ENCODE peak calls at places on chromosomes 11 and 22, in four cellular contexts. G is gastrocnemius medialis, Z is adipocyte, R is HL-60. A is an unnamed sample.

GRCh38 chr22:29524440-29525191 is 28.9 kb downstream of the THOC5 start:
- DNase-seq in R (no peak), Z (peak), G (no peak), A (peak)

GRCh38 chr22:23259916-23260644 is 79.8 kb downstream of the BCR start:
- DNase-seq in R (no peak), Z (no peak), G (no peak), A (no peak)

GRCh38 chr11:46345131-46345597 is 2.1 kb upstream of the DGKZ start:
- DNase-seq in G (no peak), Z (no peak), R (peak), A (no peak)

GRCh38 chr11:116605543-116605942 is 167.2 kb downstream of the BUD13 start:
- DNase-seq in G (no peak), Z (peak), R (peak), A (peak)

GRCh38 chr22:48799227-48799970 is 1028.3 kb downstream of the BRD1 start:
- DNase-seq in G (no peak), R (no peak), Z (no peak), A (no peak)

GRCh38 chr11:27464155-27464759 is 8.3 kb downstream of the LGR4 start:
- DNase-seq in Z (peak), R (no peak), G (no peak), A (peak)

GRCh38 chr11:11978792-11979486 is 29.5 kb downstream of the DKK3 start:
- DNase-seq in G (peak), R (no peak), Z (peak), A (peak)

GRCh38 chr11:107691003-107691402 is 20.9 kb downstream of the SLN start:
- DNase-seq in Z (peak), G (no peak), R (no peak), A (peak)

GRCh38 chr22:47788461-47788860 is 1026.0 kb downstream of the TBC1D22A start:
- DNase-seq in Z (no peak), R (no peak), G (no peak), A (no peak)

DNA sequence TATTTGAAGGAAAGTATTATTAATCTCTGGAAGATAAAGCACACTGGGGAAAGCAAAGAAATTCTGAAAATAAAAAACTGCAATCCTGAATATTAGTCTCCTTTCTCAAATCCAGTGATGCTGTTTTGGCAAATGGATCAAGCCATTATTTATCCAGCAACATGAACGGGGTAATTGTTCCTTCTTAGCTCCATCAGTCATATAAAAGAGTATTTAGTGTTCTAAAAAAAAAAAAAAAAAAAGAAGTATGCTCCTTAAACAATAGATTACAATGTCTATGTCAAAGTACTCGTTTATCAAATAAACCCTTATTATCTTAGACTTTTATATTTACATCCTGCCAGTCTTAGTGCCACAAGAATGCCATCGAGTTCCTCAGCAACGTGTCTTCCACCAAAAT is 1.3 kb downstream of the RDX start:
- DNase-seq in Z (no peak), R (no peak), G (no peak), A (no peak)
- H3K4me3 ChIP-seq in Z (peak), R (peak), G (peak), A (peak)

DNA sequence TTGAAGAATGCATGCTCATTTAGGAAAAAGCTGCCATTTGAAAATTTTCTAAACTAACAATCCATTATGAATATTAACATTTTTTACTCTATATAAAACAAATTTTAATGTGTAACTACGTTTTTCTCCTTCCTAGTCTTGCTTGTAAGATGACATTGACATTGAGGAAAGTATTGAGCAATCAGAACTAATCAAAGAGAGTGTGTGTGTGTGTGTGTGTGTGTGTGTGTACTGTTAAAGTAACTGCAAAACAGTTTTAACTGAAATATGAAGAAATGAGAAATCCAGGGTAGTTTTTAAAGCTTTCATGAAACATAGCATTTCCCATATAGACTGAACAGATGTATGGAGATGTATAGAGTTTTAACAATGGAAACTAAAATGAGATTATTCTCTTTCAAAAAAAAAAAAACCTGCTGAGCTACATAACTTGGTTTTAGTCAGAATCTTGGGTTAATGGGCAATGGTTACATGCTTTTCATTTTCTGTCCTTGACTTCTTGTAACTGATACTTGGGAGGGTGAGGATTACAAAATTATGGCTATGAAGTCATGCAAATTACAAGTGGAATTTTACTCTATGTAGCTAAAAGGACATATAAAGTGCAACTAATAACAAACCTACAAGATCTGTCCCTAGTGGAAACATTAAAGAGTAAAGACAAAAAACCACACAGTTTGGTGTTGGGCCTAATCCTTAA is 2.0 kb downstream of the PDGFD start:
- DNase-seq in R (no peak), Z (peak), G (no peak), A (peak)
- H3K4me3 ChIP-seq in R (no peak), Z (peak), G (no peak), A (peak)

DNA sequence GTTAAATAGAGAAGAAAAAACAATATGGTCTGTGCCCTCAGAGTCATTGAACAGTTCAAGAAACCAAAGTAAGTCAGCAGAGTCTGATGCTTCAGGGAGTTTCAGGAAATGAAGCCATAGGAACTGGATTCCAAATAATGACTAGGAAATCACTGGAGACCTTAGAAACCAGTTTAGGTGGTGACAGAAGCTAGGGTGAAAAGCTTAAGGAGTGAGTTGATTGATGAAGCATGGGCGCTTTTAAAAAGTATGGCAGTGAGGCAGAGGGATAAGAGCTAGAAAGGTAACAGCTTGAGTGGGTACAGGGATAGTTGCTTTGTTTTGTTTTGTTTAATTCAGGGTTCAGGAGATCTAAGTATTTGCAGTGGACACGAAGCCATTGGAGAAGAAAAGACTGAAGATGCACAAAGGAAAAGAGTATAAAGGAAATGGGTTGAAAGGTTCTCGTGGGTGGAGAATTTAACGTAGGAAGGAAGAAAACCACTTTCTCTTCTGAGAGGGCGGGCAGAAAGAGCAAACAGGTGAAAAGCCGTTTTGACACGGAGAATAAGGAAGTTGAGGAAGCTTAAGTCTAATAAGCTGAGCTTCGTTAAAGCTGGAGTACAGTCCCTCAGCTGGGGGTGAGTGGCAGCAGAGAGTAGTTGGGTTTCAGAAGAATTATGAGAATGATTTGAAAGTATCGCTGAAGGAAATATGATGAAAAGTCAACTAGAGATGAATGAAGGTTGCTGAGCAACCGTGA is 14.8 kb downstream of the SGSM3 start:
- DNase-seq in R (no peak), Z (no peak), G (no peak), A (no peak)
- H3K4me3 ChIP-seq in R (peak), Z (no peak), G (no peak), A (no peak)

GRCh38 chr22:46591890-46592289 is 28.3 kb upstream of the GRAMD4 start:
- DNase-seq in Z (no peak), G (no peak), R (no peak), A (no peak)

GRCh38 chr22:46593996-46594946 is 25.9 kb upstream of the GRAMD4 start:
- DNase-seq in Z (no peak), G (no peak), R (no peak), A (no peak)

GRCh38 chr22:46592390-46592872 is 27.8 kb upstream of the GRAMD4 start:
- DNase-seq in Z (no peak), G (no peak), R (no peak), A (peak)

GRCh38 chr22:46594947-46595298 is 25.3 kb upstream of the GRAMD4 start:
- DNase-seq in G (no peak), Z (no peak), R (no peak), A (no peak)

GRCh38 chr22:46593211-46593676 is 26.9 kb upstream of the GRAMD4 start:
- DNase-seq in G (no peak), R (peak), Z (no peak), A (no peak)
- H3K4me3 ChIP-seq in G (no peak), R (peak), Z (no peak), A (no peak)

GRCh38 chr22:46573781-46574437 is 36.5 kb upstream of the CELSR1 start:
- DNase-seq in R (no peak), G (no peak), Z (no peak), A (no peak)

GRCh38 chr22:46576556-46577351 is 39.3 kb upstream of the CELSR1 start:
- DNase-seq in R (no peak), G (no peak), Z (peak), A (peak)

GRCh38 chr22:46574438-46574992 is 37.1 kb upstream of the CELSR1 start:
- DNase-seq in R (no peak), G (no peak), Z (no peak), A (no peak)

GRCh38 chr22:46575915-46576555 is 38.6 kb upstream of the CELSR1 start:
- DNase-seq in Z (no peak), G (no peak), R (no peak), A (no peak)

DNA sequence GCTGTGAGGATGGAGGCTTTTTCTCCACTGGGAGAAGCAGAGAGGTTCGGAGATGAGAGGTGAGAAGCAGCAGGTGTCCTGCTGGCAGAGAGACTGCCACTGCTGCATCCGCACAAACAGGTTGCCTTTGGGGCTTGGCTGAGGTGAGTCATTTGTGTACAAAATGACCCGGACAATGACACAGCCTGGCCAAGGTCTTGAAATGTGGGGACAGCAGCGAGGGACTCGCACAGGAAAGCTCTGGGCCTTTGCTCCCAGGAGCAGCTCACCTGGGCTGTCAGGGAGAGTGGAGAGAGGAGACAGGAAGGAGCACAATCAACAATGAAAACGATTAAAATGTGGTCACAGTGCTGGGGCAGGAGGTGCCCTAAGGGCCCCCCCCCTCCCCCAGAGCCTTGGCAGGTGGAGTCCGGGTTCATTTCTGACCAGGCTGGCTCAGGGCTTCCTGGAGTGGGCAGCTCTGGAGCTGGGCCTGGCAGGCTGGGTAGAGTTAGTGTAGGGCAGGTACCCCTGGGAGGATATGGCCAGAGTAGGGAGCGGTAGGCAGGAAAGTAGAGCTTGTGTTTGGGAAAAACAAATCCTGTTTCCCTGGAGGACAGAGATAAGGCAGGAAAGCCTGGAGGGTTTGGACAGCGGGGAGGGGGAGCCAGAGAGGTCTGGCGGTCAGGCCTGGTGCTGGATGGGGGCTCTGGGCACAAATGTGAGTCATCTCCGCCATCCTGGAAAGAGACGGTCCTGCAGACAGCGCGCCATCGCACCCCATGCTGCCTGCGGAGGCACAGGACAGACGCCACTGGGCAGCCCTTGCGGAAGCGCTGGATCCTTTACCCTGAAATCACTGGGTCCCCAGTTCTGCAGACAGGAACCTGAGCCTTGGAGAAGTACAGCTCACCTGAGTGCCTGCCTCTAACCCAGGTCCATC is 37.8 kb upstream of the CELSR1 start:
- DNase-seq in Z (no peak), R (no peak), G (no peak), A (no peak)
- H3K4me3 ChIP-seq in Z (no peak), R (no peak), G (no peak), A (no peak)

DNA sequence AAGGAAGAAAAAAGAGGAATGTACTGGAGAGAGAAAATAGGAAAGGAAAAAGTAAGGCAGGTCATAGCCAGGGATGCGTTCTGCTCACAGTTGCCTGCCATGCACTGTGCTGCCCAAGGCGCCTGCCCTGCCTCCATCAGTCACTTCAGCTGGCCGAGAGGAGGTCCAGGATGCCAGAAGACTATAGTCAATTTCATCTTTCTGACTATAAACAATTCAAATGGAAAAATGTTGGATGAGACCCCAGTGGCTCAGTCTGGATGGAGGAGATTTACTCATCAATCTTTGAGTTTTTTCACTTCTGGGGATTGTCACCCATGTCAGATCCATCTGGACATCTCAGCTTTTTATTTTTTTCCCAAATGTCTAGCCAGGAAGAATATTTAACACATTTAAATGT is 36.7 kb upstream of the CLMP start:
- DNase-seq in Z (no peak), R (no peak), G (no peak), A (peak)
- H3K4me3 ChIP-seq in Z (peak), R (no peak), G (no peak), A (no peak)

GRCh38 chr22:28349114-28349513 is 330.5 kb downstream of the TTC28 start:
- DNase-seq in R (no peak), G (no peak), Z (no peak), A (no peak)
- H3K4me3 ChIP-seq in R (no peak), G (no peak), Z (no peak), A (no peak)

A was measured in fibroblast of the aortic adventitia.